ENCODE peak calls at places on chromosome 5, in four cellular contexts. V is HFFc6, H is endothelial cell, A is neural crest cell. L is an unnamed sample.

GRCh38 chr5:79872309-79872708 is 118.8 kb downstream of the MTX3 start:
- DNase-seq in V (no peak), H (no peak), A (no peak), L (no peak)

GRCh38 chr5:120082316-120083068 is 381.6 kb upstream of the PRR16 start:
- DNase-seq in H (no peak), A (no peak), V (no peak), L (no peak)

GRCh38 chr5:23027341-23027740 is 174.2 kb upstream of the CDH12 start:
- DNase-seq in H (no peak), V (no peak), A (no peak), L (no peak)

GRCh38 chr5:124825250-124825982 is 79.0 kb upstream of the ZNF608 start:
- DNase-seq in H (no peak), A (no peak), V (no peak), L (no peak)

GRCh38 chr5:5326126-5326758 is 96.2 kb upstream of the ICE1 start:
- DNase-seq in A (no peak), H (no peak), V (no peak), L (no peak)

GRCh38 chr5:143514915-143515314 is 111.4 kb upstream of the NR3C1 start:
- DNase-seq in V (no peak), H (no peak), A (no peak), L (no peak)

GRCh38 chr5:81354093-81354492 is 39.8 kb downstream of the ACOT12 start:
- DNase-seq in A (no peak), H (no peak), V (no peak), L (no peak)

GRCh38 chr5:160548949-160549665 is 127.5 kb downstream of the PTTG1 start:
- DNase-seq in V (peak), H (no peak), A (no peak), L (no peak)

GRCh38 chr5:633521-633955 is 21.4 kb downstream of the CEP72 start:
- DNase-seq in A (peak), V (peak), H (no peak), L (peak)

GRCh38 chr5:165627548-165628170 is 2122.2 kb downstream of the MAT2B start:
- DNase-seq in H (no peak), V (no peak), A (no peak), L (no peak)

GRCh38 chr5:171537463-171537862 is 118.0 kb downstream of the FGF18 start:
- DNase-seq in V (peak), A (no peak), H (no peak), L (no peak)

GRCh38 chr5:142235870-142236672 is 88.8 kb downstream of the SPRY4 start:
- DNase-seq in V (no peak), A (no peak), H (no peak), L (no peak)
- TF ChIP-seq CTCF in V (no peak), A (no peak), H (no peak), L (no peak)

DNA sequence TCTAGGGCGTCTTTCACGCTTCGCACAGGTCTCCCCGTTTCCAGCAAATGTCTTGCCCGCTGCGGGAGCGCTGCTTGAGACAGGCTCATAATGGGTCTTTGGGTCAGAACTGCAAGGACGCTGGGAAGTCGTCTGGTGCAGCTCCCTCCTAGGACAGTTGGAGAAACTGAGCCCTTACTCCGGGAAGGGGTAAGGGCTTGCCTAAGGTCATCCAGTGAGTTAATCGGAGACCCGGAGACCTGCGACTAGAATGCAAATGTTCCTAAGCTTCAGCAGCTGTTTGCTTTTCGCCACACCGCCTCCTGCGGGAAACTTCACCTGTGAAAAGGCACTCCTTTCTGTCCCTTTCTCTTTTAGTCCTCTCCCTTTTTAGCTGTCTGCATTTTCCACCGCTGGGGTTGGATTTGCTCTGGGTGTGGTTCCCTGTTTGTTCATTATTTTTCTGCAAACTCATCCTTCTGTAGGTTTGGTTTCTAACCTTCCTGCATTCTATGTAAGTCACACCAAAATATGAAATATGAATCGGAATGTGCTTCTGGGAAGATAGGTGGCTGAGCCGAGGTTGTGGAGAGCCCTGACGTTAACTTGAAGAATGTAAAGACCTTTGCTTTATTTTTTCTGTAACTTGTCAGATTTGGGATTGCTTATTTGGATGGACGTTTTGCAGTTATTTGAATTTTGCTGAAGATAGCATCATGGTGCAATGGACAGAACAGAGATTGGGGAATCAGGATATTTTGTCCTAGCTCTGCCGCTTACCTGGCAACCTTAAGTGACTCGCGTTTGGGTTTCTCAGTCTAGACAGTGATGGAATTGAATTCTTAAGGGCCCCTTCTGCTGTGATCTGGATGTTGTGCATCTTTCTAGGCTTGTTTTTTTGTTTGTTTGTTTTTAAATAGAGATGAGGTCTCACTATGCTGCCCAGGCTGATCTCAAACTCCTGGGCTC is 909 bp downstream of the SLC36A1 start:
- DNase-seq in H (peak), V (no peak), A (peak), L (no peak)
- TF ChIP-seq CTCF in H (no peak), V (no peak), A (no peak), L (no peak)

DNA sequence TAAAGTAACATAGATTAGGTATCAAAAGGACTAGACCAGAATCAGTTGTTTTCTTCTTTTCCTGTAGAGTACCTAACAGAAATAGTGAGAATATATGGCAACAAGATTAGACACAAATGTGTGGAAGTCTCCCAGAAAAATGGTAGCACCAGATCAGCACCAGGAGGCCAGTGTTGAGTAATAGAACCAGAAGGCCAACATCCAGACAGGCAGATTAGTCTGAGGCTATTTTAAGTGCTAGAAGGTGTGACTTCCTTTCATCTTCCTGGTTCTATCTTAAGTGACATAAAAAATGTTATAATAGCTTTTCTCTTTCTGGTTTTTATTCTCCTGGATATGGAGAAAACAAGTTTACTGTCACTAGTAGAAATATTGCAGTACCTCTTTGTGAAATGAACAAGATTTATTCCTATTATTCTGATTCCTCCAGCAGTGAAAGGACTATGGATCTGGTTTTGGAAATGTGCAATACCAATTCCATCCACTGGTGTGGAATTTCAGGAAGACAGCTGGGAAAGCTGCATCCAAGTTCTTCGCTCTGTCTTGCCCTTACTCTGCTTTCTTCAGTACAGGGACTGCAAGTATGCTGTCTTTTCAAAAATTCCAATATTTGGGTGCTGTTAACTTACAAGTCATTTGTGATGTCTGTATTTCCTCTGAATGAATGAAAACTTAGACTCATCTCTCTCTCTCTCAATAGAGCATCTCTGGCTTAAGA is 39.1 kb downstream of the SHLD3 start:
- DNase-seq in H (peak), A (no peak), V (peak), L (no peak)
- TF ChIP-seq CTCF in H (peak), A (peak), V (peak), L (peak)

GRCh38 chr5:6674421-6674820 is 38.8 kb upstream of the TENT4A start:
- DNase-seq in H (no peak), A (no peak), V (no peak), L (no peak)
- TF ChIP-seq CTCF in H (no peak), A (no peak), V (no peak), L (no peak)